ENCODE peak calls at places on chromosome 7, in ten cellular contexts. One of them, this sample, is unnamed.

GRCh38 chr7:49228447-49228846 is 304.1 kb downstream of the CDC14C start:
- DNase-seq in stimulated activated CD4-positive, alpha-beta T cell treated with anti-CD3 and anti-CD28 coated beads, Interleukin-1b, Interleukin-23, amount 100 ng/mL, for 4 hours: no peak
- DNase-seq in nephron progenitor cell: no peak
- DNase-seq in T-cell: no peak
- DNase-seq in iris pigment epithelial cell: no peak
- DNase-seq in glomerular endothelial cell: no peak
- DNase-seq in activated effector memory CD4-positive, alpha-beta T cell treated with anti-CD3 and anti-CD28 coated beads, Interleukin-2, amount 50 U/mL, for 16 hours: no peak
- DNase-seq in ACHN: no peak
- DNase-seq in amygdala: no peak
- DNase-seq in activated CD4-positive, CD25-positive, alpha-beta regulatory T cell: no peak
- DNase-seq in this sample: no peak

GRCh38 chr7:29177963-29178612 is 16.5 kb upstream of the CHN2 start:
- DNase-seq in nephron progenitor cell: no peak
- DNase-seq in glomerular endothelial cell: peak; percentile 72
- DNase-seq in T-cell: no peak
- DNase-seq in stimulated activated CD4-positive, alpha-beta T cell treated with anti-CD3 and anti-CD28 coated beads, Interleukin-1b, Interleukin-23, amount 100 ng/mL, for 4 hours: no peak
- DNase-seq in activated effector memory CD4-positive, alpha-beta T cell treated with anti-CD3 and anti-CD28 coated beads, Interleukin-2, amount 50 U/mL, for 16 hours: no peak
- DNase-seq in activated CD4-positive, CD25-positive, alpha-beta regulatory T cell: no peak
- DNase-seq in ACHN: no peak
- DNase-seq in iris pigment epithelial cell: no peak
- DNase-seq in amygdala: peak; percentile 15
- DNase-seq in this sample: peak; percentile 74

GRCh38 chr7:98265841-98266271 is 13.8 kb upstream of the TECPR1 start:
- DNase-seq in T-cell: no peak
- DNase-seq in iris pigment epithelial cell: peak; percentile 81
- DNase-seq in glomerular endothelial cell: no peak
- DNase-seq in ACHN: peak; percentile 58
- DNase-seq in activated CD4-positive, CD25-positive, alpha-beta regulatory T cell: no peak
- DNase-seq in amygdala: no peak
- DNase-seq in nephron progenitor cell: no peak
- DNase-seq in stimulated activated CD4-positive, alpha-beta T cell treated with anti-CD3 and anti-CD28 coated beads, Interleukin-1b, Interleukin-23, amount 100 ng/mL, for 4 hours: no peak
- DNase-seq in activated effector memory CD4-positive, alpha-beta T cell treated with anti-CD3 and anti-CD28 coated beads, Interleukin-2, amount 50 U/mL, for 16 hours: no peak
- DNase-seq in this sample: no peak

GRCh38 chr7:139417478-139417877 is 57.8 kb downstream of the LUC7L2 start:
- DNase-seq in iris pigment epithelial cell: no peak
- DNase-seq in amygdala: no peak
- DNase-seq in activated effector memory CD4-positive, alpha-beta T cell treated with anti-CD3 and anti-CD28 coated beads, Interleukin-2, amount 50 U/mL, for 16 hours: no peak
- DNase-seq in T-cell: no peak
- DNase-seq in activated CD4-positive, CD25-positive, alpha-beta regulatory T cell: no peak
- DNase-seq in nephron progenitor cell: no peak
- DNase-seq in ACHN: no peak
- DNase-seq in stimulated activated CD4-positive, alpha-beta T cell treated with anti-CD3 and anti-CD28 coated beads, Interleukin-1b, Interleukin-23, amount 100 ng/mL, for 4 hours: no peak
- DNase-seq in glomerular endothelial cell: no peak
- DNase-seq in this sample: no peak

GRCh38 chr7:36309716-36310115 is 79.9 kb upstream of the ANLN start:
- DNase-seq in nephron progenitor cell: no peak
- DNase-seq in amygdala: no peak
- DNase-seq in T-cell: no peak
- DNase-seq in activated CD4-positive, CD25-positive, alpha-beta regulatory T cell: no peak
- DNase-seq in stimulated activated CD4-positive, alpha-beta T cell treated with anti-CD3 and anti-CD28 coated beads, Interleukin-1b, Interleukin-23, amount 100 ng/mL, for 4 hours: no peak
- DNase-seq in glomerular endothelial cell: no peak
- DNase-seq in ACHN: no peak
- DNase-seq in iris pigment epithelial cell: no peak
- DNase-seq in activated effector memory CD4-positive, alpha-beta T cell treated with anti-CD3 and anti-CD28 coated beads, Interleukin-2, amount 50 U/mL, for 16 hours: peak; percentile 47
- DNase-seq in this sample: no peak

GRCh38 chr7:84364708-84365107 is 170.1 kb upstream of the SEMA3A start:
- DNase-seq in activated CD4-positive, CD25-positive, alpha-beta regulatory T cell: no peak
- DNase-seq in nephron progenitor cell: no peak
- DNase-seq in T-cell: no peak
- DNase-seq in activated effector memory CD4-positive, alpha-beta T cell treated with anti-CD3 and anti-CD28 coated beads, Interleukin-2, amount 50 U/mL, for 16 hours: no peak
- DNase-seq in amygdala: no peak
- DNase-seq in glomerular endothelial cell: no peak
- DNase-seq in stimulated activated CD4-positive, alpha-beta T cell treated with anti-CD3 and anti-CD28 coated beads, Interleukin-1b, Interleukin-23, amount 100 ng/mL, for 4 hours: no peak
- DNase-seq in iris pigment epithelial cell: peak; percentile 52
- DNase-seq in ACHN: peak; percentile 73
- DNase-seq in this sample: no peak

GRCh38 chr7:50265968-50266694 is 38.4 kb upstream of the IKZF1 start:
- DNase-seq in T-cell: no peak
- DNase-seq in ACHN: no peak
- DNase-seq in glomerular endothelial cell: no peak
- DNase-seq in stimulated activated CD4-positive, alpha-beta T cell treated with anti-CD3 and anti-CD28 coated beads, Interleukin-1b, Interleukin-23, amount 100 ng/mL, for 4 hours: no peak
- DNase-seq in nephron progenitor cell: no peak
- DNase-seq in activated CD4-positive, CD25-positive, alpha-beta regulatory T cell: no peak
- DNase-seq in amygdala: no peak
- DNase-seq in iris pigment epithelial cell: no peak
- DNase-seq in activated effector memory CD4-positive, alpha-beta T cell treated with anti-CD3 and anti-CD28 coated beads, Interleukin-2, amount 50 U/mL, for 16 hours: no peak
- DNase-seq in this sample: no peak

GRCh38 chr7:77262311-77262710 is 62.7 kb upstream of the FGL2 start:
- DNase-seq in ACHN: no peak
- DNase-seq in amygdala: no peak
- DNase-seq in nephron progenitor cell: no peak
- DNase-seq in activated effector memory CD4-positive, alpha-beta T cell treated with anti-CD3 and anti-CD28 coated beads, Interleukin-2, amount 50 U/mL, for 16 hours: no peak
- DNase-seq in stimulated activated CD4-positive, alpha-beta T cell treated with anti-CD3 and anti-CD28 coated beads, Interleukin-1b, Interleukin-23, amount 100 ng/mL, for 4 hours: no peak
- DNase-seq in activated CD4-positive, CD25-positive, alpha-beta regulatory T cell: no peak
- DNase-seq in iris pigment epithelial cell: peak; percentile 36
- DNase-seq in glomerular endothelial cell: no peak
- DNase-seq in T-cell: no peak
- DNase-seq in this sample: no peak

GRCh38 chr7:69436944-69437343 is 161.3 kb upstream of the AUTS2 start:
- DNase-seq in T-cell: no peak
- DNase-seq in activated CD4-positive, CD25-positive, alpha-beta regulatory T cell: no peak
- DNase-seq in amygdala: no peak
- DNase-seq in iris pigment epithelial cell: no peak
- DNase-seq in stimulated activated CD4-positive, alpha-beta T cell treated with anti-CD3 and anti-CD28 coated beads, Interleukin-1b, Interleukin-23, amount 100 ng/mL, for 4 hours: no peak
- DNase-seq in glomerular endothelial cell: no peak
- DNase-seq in activated effector memory CD4-positive, alpha-beta T cell treated with anti-CD3 and anti-CD28 coated beads, Interleukin-2, amount 50 U/mL, for 16 hours: no peak
- DNase-seq in nephron progenitor cell: no peak
- DNase-seq in ACHN: no peak
- DNase-seq in this sample: no peak

GRCh38 chr7:129798616-129799349 is 154.0 kb downstream of the UBE2H start:
- DNase-seq in stimulated activated CD4-positive, alpha-beta T cell treated with anti-CD3 and anti-CD28 coated beads, Interleukin-1b, Interleukin-23, amount 100 ng/mL, for 4 hours: no peak
- DNase-seq in activated CD4-positive, CD25-positive, alpha-beta regulatory T cell: no peak
- DNase-seq in nephron progenitor cell: no peak
- DNase-seq in activated effector memory CD4-positive, alpha-beta T cell treated with anti-CD3 and anti-CD28 coated beads, Interleukin-2, amount 50 U/mL, for 16 hours: no peak
- DNase-seq in iris pigment epithelial cell: no peak
- DNase-seq in glomerular endothelial cell: no peak
- DNase-seq in ACHN: no peak
- DNase-seq in T-cell: no peak
- DNase-seq in amygdala: no peak
- DNase-seq in this sample: no peak

GRCh38 chr7:36191292-36191920 is 38.4 kb downstream of the EEPD1 start:
- DNase-seq in stimulated activated CD4-positive, alpha-beta T cell treated with anti-CD3 and anti-CD28 coated beads, Interleukin-1b, Interleukin-23, amount 100 ng/mL, for 4 hours: no peak
- DNase-seq in activated effector memory CD4-positive, alpha-beta T cell treated with anti-CD3 and anti-CD28 coated beads, Interleukin-2, amount 50 U/mL, for 16 hours: no peak
- DNase-seq in T-cell: no peak
- DNase-seq in nephron progenitor cell: no peak
- DNase-seq in iris pigment epithelial cell: no peak
- DNase-seq in amygdala: no peak
- DNase-seq in activated CD4-positive, CD25-positive, alpha-beta regulatory T cell: no peak
- DNase-seq in ACHN: no peak
- DNase-seq in glomerular endothelial cell: no peak
- DNase-seq in this sample: no peak

GRCh38 chr7:90320801-90321494 is at the start of gene FAM237B:
- DNase-seq in T-cell: no peak
- DNase-seq in iris pigment epithelial cell: peak; percentile 35
- DNase-seq in activated effector memory CD4-positive, alpha-beta T cell treated with anti-CD3 and anti-CD28 coated beads, Interleukin-2, amount 50 U/mL, for 16 hours: no peak
- DNase-seq in ACHN: peak; percentile 45
- DNase-seq in stimulated activated CD4-positive, alpha-beta T cell treated with anti-CD3 and anti-CD28 coated beads, Interleukin-1b, Interleukin-23, amount 100 ng/mL, for 4 hours: no peak
- DNase-seq in amygdala: no peak
- DNase-seq in activated CD4-positive, CD25-positive, alpha-beta regulatory T cell: no peak
- DNase-seq in glomerular endothelial cell: no peak
- DNase-seq in nephron progenitor cell: peak; percentile 70
- DNase-seq in this sample: no peak

GRCh38 chr7:132614428-132615076 is 38.3 kb upstream of the PLXNA4 start:
- DNase-seq in activated effector memory CD4-positive, alpha-beta T cell treated with anti-CD3 and anti-CD28 coated beads, Interleukin-2, amount 50 U/mL, for 16 hours: no peak
- DNase-seq in nephron progenitor cell: peak; percentile 54
- DNase-seq in glomerular endothelial cell: no peak
- DNase-seq in activated CD4-positive, CD25-positive, alpha-beta regulatory T cell: no peak
- DNase-seq in iris pigment epithelial cell: no peak
- DNase-seq in amygdala: peak; percentile 5
- DNase-seq in T-cell: no peak
- DNase-seq in stimulated activated CD4-positive, alpha-beta T cell treated with anti-CD3 and anti-CD28 coated beads, Interleukin-1b, Interleukin-23, amount 100 ng/mL, for 4 hours: no peak
- DNase-seq in ACHN: peak; percentile 24
- DNase-seq in this sample: peak; percentile 68

GRCh38 chr7:157663061-157663863 is 326.5 kb downstream of the DNAJB6 start:
- DNase-seq in activated CD4-positive, CD25-positive, alpha-beta regulatory T cell: no peak
- DNase-seq in amygdala: no peak
- DNase-seq in stimulated activated CD4-positive, alpha-beta T cell treated with anti-CD3 and anti-CD28 coated beads, Interleukin-1b, Interleukin-23, amount 100 ng/mL, for 4 hours: no peak
- DNase-seq in iris pigment epithelial cell: no peak
- DNase-seq in nephron progenitor cell: no peak
- DNase-seq in T-cell: no peak
- DNase-seq in ACHN: no peak
- DNase-seq in activated effector memory CD4-positive, alpha-beta T cell treated with anti-CD3 and anti-CD28 coated beads, Interleukin-2, amount 50 U/mL, for 16 hours: peak; percentile 49
- DNase-seq in glomerular endothelial cell: no peak
- DNase-seq in this sample: peak; percentile 57

GRCh38 chr7:112421666-112422486 is 28.4 kb upstream of the IFRD1 start:
- DNase-seq in ACHN: no peak
- DNase-seq in stimulated activated CD4-positive, alpha-beta T cell treated with anti-CD3 and anti-CD28 coated beads, Interleukin-1b, Interleukin-23, amount 100 ng/mL, for 4 hours: no peak
- DNase-seq in amygdala: no peak
- DNase-seq in nephron progenitor cell: no peak
- DNase-seq in T-cell: no peak
- DNase-seq in activated effector memory CD4-positive, alpha-beta T cell treated with anti-CD3 and anti-CD28 coated beads, Interleukin-2, amount 50 U/mL, for 16 hours: no peak
- DNase-seq in iris pigment epithelial cell: peak; percentile 29
- DNase-seq in activated CD4-positive, CD25-positive, alpha-beta regulatory T cell: no peak
- DNase-seq in glomerular endothelial cell: no peak
- DNase-seq in this sample: no peak

GRCh38 chr7:46486264-46487206 is 565.5 kb upstream of the IGFBP3 start:
- DNase-seq in nephron progenitor cell: no peak
- DNase-seq in ACHN: no peak
- DNase-seq in T-cell: no peak
- DNase-seq in iris pigment epithelial cell: peak; percentile 90
- DNase-seq in activated CD4-positive, CD25-positive, alpha-beta regulatory T cell: no peak
- DNase-seq in amygdala: no peak
- DNase-seq in glomerular endothelial cell: no peak
- DNase-seq in activated effector memory CD4-positive, alpha-beta T cell treated with anti-CD3 and anti-CD28 coated beads, Interleukin-2, amount 50 U/mL, for 16 hours: no peak
- DNase-seq in stimulated activated CD4-positive, alpha-beta T cell treated with anti-CD3 and anti-CD28 coated beads, Interleukin-1b, Interleukin-23, amount 100 ng/mL, for 4 hours: no peak
- DNase-seq in this sample: no peak

GRCh38 chr7:117045927-117046710 is 92.8 kb downstream of the ST7 start:
- DNase-seq in ACHN: no peak
- DNase-seq in nephron progenitor cell: no peak
- DNase-seq in activated effector memory CD4-positive, alpha-beta T cell treated with anti-CD3 and anti-CD28 coated beads, Interleukin-2, amount 50 U/mL, for 16 hours: no peak
- DNase-seq in glomerular endothelial cell: no peak
- DNase-seq in T-cell: no peak
- DNase-seq in iris pigment epithelial cell: no peak
- DNase-seq in stimulated activated CD4-positive, alpha-beta T cell treated with anti-CD3 and anti-CD28 coated beads, Interleukin-1b, Interleukin-23, amount 100 ng/mL, for 4 hours: no peak
- DNase-seq in amygdala: no peak
- DNase-seq in activated CD4-positive, CD25-positive, alpha-beta regulatory T cell: no peak
- DNase-seq in this sample: no peak

GRCh38 chr7:75842836-75843446 is 29.3 kb upstream of the CCL24 start:
- DNase-seq in stimulated activated CD4-positive, alpha-beta T cell treated with anti-CD3 and anti-CD28 coated beads, Interleukin-1b, Interleukin-23, amount 100 ng/mL, for 4 hours: peak; percentile 5
- DNase-seq in T-cell: no peak
- DNase-seq in activated CD4-positive, CD25-positive, alpha-beta regulatory T cell: no peak
- DNase-seq in ACHN: no peak
- DNase-seq in activated effector memory CD4-positive, alpha-beta T cell treated with anti-CD3 and anti-CD28 coated beads, Interleukin-2, amount 50 U/mL, for 16 hours: peak; percentile 69
- DNase-seq in glomerular endothelial cell: peak; percentile 57
- DNase-seq in amygdala: no peak
- DNase-seq in iris pigment epithelial cell: peak; percentile 97
- DNase-seq in nephron progenitor cell: no peak
- DNase-seq in this sample: no peak

GRCh38 chr7:134648456-134648855 is 1.8 kb downstream of the BPGM start:
- DNase-seq in T-cell: no peak
- DNase-seq in activated effector memory CD4-positive, alpha-beta T cell treated with anti-CD3 and anti-CD28 coated beads, Interleukin-2, amount 50 U/mL, for 16 hours: no peak
- DNase-seq in activated CD4-positive, CD25-positive, alpha-beta regulatory T cell: no peak
- DNase-seq in iris pigment epithelial cell: no peak
- DNase-seq in amygdala: no peak
- DNase-seq in glomerular endothelial cell: no peak
- DNase-seq in nephron progenitor cell: no peak
- DNase-seq in stimulated activated CD4-positive, alpha-beta T cell treated with anti-CD3 and anti-CD28 coated beads, Interleukin-1b, Interleukin-23, amount 100 ng/mL, for 4 hours: no peak
- DNase-seq in ACHN: no peak
- DNase-seq in this sample: no peak

GRCh38 chr7:471866-472639 is 47.6 kb downstream of the PDGFA start:
- DNase-seq in ACHN: no peak
- DNase-seq in T-cell: peak; percentile 18
- DNase-seq in amygdala: no peak
- DNase-seq in stimulated activated CD4-positive, alpha-beta T cell treated with anti-CD3 and anti-CD28 coated beads, Interleukin-1b, Interleukin-23, amount 100 ng/mL, for 4 hours: no peak
- DNase-seq in iris pigment epithelial cell: peak; percentile 97
- DNase-seq in nephron progenitor cell: peak; percentile 89
- DNase-seq in activated effector memory CD4-positive, alpha-beta T cell treated with anti-CD3 and anti-CD28 coated beads, Interleukin-2, amount 50 U/mL, for 16 hours: peak; percentile 57
- DNase-seq in glomerular endothelial cell: peak; percentile 7
- DNase-seq in activated CD4-positive, CD25-positive, alpha-beta regulatory T cell: no peak
- DNase-seq in this sample: peak; percentile 85

GRCh38 chr7:128941946-128942526 is 4.3 kb downstream of the IRF5 start:
- DNase-seq in glomerular endothelial cell: no peak
- DNase-seq in amygdala: no peak
- DNase-seq in activated CD4-positive, CD25-positive, alpha-beta regulatory T cell: no peak
- DNase-seq in iris pigment epithelial cell: no peak
- DNase-seq in T-cell: no peak
- DNase-seq in stimulated activated CD4-positive, alpha-beta T cell treated with anti-CD3 and anti-CD28 coated beads, Interleukin-1b, Interleukin-23, amount 100 ng/mL, for 4 hours: no peak
- DNase-seq in nephron progenitor cell: no peak
- DNase-seq in activated effector memory CD4-positive, alpha-beta T cell treated with anti-CD3 and anti-CD28 coated beads, Interleukin-2, amount 50 U/mL, for 16 hours: no peak
- DNase-seq in ACHN: no peak
- DNase-seq in this sample: peak; percentile 58

GRCh38 chr7:37666026-37666780 is 17.4 kb upstream of the GPR141 start:
- DNase-seq in amygdala: no peak
- DNase-seq in iris pigment epithelial cell: no peak
- DNase-seq in nephron progenitor cell: no peak
- DNase-seq in T-cell: no peak
- DNase-seq in glomerular endothelial cell: no peak
- DNase-seq in ACHN: no peak
- DNase-seq in activated CD4-positive, CD25-positive, alpha-beta regulatory T cell: no peak
- DNase-seq in activated effector memory CD4-positive, alpha-beta T cell treated with anti-CD3 and anti-CD28 coated beads, Interleukin-2, amount 50 U/mL, for 16 hours: no peak
- DNase-seq in stimulated activated CD4-positive, alpha-beta T cell treated with anti-CD3 and anti-CD28 coated beads, Interleukin-1b, Interleukin-23, amount 100 ng/mL, for 4 hours: no peak
- DNase-seq in this sample: no peak

GRCh38 chr7:135745702-135746312 is 2.8 kb downstream of the FAM180A start:
- DNase-seq in stimulated activated CD4-positive, alpha-beta T cell treated with anti-CD3 and anti-CD28 coated beads, Interleukin-1b, Interleukin-23, amount 100 ng/mL, for 4 hours: no peak
- DNase-seq in T-cell: no peak
- DNase-seq in glomerular endothelial cell: peak; percentile 60
- DNase-seq in iris pigment epithelial cell: peak; percentile 98
- DNase-seq in activated CD4-positive, CD25-positive, alpha-beta regulatory T cell: no peak
- DNase-seq in nephron progenitor cell: no peak
- DNase-seq in amygdala: no peak
- DNase-seq in ACHN: no peak
- DNase-seq in activated effector memory CD4-positive, alpha-beta T cell treated with anti-CD3 and anti-CD28 coated beads, Interleukin-2, amount 50 U/mL, for 16 hours: no peak
- DNase-seq in this sample: no peak

GRCh38 chr7:110483553-110483952 is 607.4 kb upstream of the LRRN3 start:
- DNase-seq in nephron progenitor cell: no peak
- DNase-seq in ACHN: no peak
- DNase-seq in amygdala: no peak
- DNase-seq in stimulated activated CD4-positive, alpha-beta T cell treated with anti-CD3 and anti-CD28 coated beads, Interleukin-1b, Interleukin-23, amount 100 ng/mL, for 4 hours: no peak
- DNase-seq in T-cell: no peak
- DNase-seq in iris pigment epithelial cell: no peak
- DNase-seq in activated CD4-positive, CD25-positive, alpha-beta regulatory T cell: no peak
- DNase-seq in glomerular endothelial cell: no peak
- DNase-seq in activated effector memory CD4-positive, alpha-beta T cell treated with anti-CD3 and anti-CD28 coated beads, Interleukin-2, amount 50 U/mL, for 16 hours: no peak
- DNase-seq in this sample: no peak

GRCh38 chr7:4854916-4855315 is 6.9 kb downstream of the PAPOLB start:
- DNase-seq in glomerular endothelial cell: no peak
- DNase-seq in nephron progenitor cell: no peak
- DNase-seq in ACHN: no peak
- DNase-seq in amygdala: no peak
- DNase-seq in iris pigment epithelial cell: no peak
- DNase-seq in activated CD4-positive, CD25-positive, alpha-beta regulatory T cell: no peak
- DNase-seq in activated effector memory CD4-positive, alpha-beta T cell treated with anti-CD3 and anti-CD28 coated beads, Interleukin-2, amount 50 U/mL, for 16 hours: no peak
- DNase-seq in T-cell: no peak
- DNase-seq in stimulated activated CD4-positive, alpha-beta T cell treated with anti-CD3 and anti-CD28 coated beads, Interleukin-1b, Interleukin-23, amount 100 ng/mL, for 4 hours: no peak
- DNase-seq in this sample: no peak

GRCh38 chr7:42035205-42035604 is 201.8 kb downstream of the GLI3 start:
- DNase-seq in amygdala: no peak
- DNase-seq in nephron progenitor cell: no peak
- DNase-seq in T-cell: no peak
- DNase-seq in stimulated activated CD4-positive, alpha-beta T cell treated with anti-CD3 and anti-CD28 coated beads, Interleukin-1b, Interleukin-23, amount 100 ng/mL, for 4 hours: no peak
- DNase-seq in glomerular endothelial cell: no peak
- DNase-seq in activated CD4-positive, CD25-positive, alpha-beta regulatory T cell: no peak
- DNase-seq in iris pigment epithelial cell: no peak
- DNase-seq in ACHN: no peak
- DNase-seq in activated effector memory CD4-positive, alpha-beta T cell treated with anti-CD3 and anti-CD28 coated beads, Interleukin-2, amount 50 U/mL, for 16 hours: no peak
- DNase-seq in this sample: no peak

GRCh38 chr7:34158754-34159153 is 253.4 kb downstream of the BMPER start:
- DNase-seq in T-cell: no peak
- DNase-seq in activated effector memory CD4-positive, alpha-beta T cell treated with anti-CD3 and anti-CD28 coated beads, Interleukin-2, amount 50 U/mL, for 16 hours: no peak
- DNase-seq in glomerular endothelial cell: no peak
- DNase-seq in ACHN: no peak
- DNase-seq in amygdala: no peak
- DNase-seq in iris pigment epithelial cell: no peak
- DNase-seq in stimulated activated CD4-positive, alpha-beta T cell treated with anti-CD3 and anti-CD28 coated beads, Interleukin-1b, Interleukin-23, amount 100 ng/mL, for 4 hours: no peak
- DNase-seq in activated CD4-positive, CD25-positive, alpha-beta regulatory T cell: no peak
- DNase-seq in nephron progenitor cell: no peak
- DNase-seq in this sample: no peak

GRCh38 chr7:130380121-130380860 is at the start of gene CPA1:
- DNase-seq in ACHN: no peak
- DNase-seq in T-cell: no peak
- DNase-seq in stimulated activated CD4-positive, alpha-beta T cell treated with anti-CD3 and anti-CD28 coated beads, Interleukin-1b, Interleukin-23, amount 100 ng/mL, for 4 hours: no peak
- DNase-seq in iris pigment epithelial cell: no peak
- DNase-seq in nephron progenitor cell: peak; percentile 46
- DNase-seq in amygdala: no peak
- DNase-seq in activated CD4-positive, CD25-positive, alpha-beta regulatory T cell: no peak
- DNase-seq in activated effector memory CD4-positive, alpha-beta T cell treated with anti-CD3 and anti-CD28 coated beads, Interleukin-2, amount 50 U/mL, for 16 hours: peak; percentile 57
- DNase-seq in glomerular endothelial cell: no peak
- DNase-seq in this sample: no peak